ENCODE peak calls at places on chromosomes 16 and 17, in seven cellular contexts. I, Q, H, E, F, X and C are unnamed samples.

GRCh38 chr17:8188408-8188839 is 1.6 kb downstream of the BORCS6 start:
- DNase-seq in E (peak; percentile 70), H (no peak), I (no peak), X (no peak), F (peak; percentile 29), Q (no peak), C (peak; percentile 65)

GRCh38 chr16:9793623-9794022 is 388.6 kb downstream of the GRIN2A start:
- DNase-seq in H (no peak), E (no peak), X (no peak), F (no peak), Q (no peak), I (no peak), C (no peak)

GRCh38 chr17:4980644-4981216 is 6.7 kb downstream of the CAMTA2 start:
- DNase-seq in E (no peak), X (peak; percentile 14), F (no peak), H (peak; percentile 62), I (no peak), Q (no peak), C (no peak)

GRCh38 chr17:50609376-50610074 is 25.2 kb upstream of the ABCC3 start:
- DNase-seq in H (no peak), Q (no peak), E (no peak), F (no peak), X (no peak), I (no peak), C (no peak)

GRCh38 chr16:66298571-66299120 is 67.8 kb upstream of the CDH5 start:
- DNase-seq in F (no peak), X (no peak), E (no peak), Q (peak; percentile 16), I (no peak), H (no peak), C (no peak)

GRCh38 chr17:39281806-39282205 is 56.1 kb upstream of the STAC2 start:
- DNase-seq in X (peak; percentile 71), I (no peak), Q (no peak), F (no peak), E (no peak), H (no peak), C (no peak)

GRCh38 chr17:64209983-64210382 is 53.1 kb downstream of the TEX2 start:
- DNase-seq in H (no peak), E (no peak), Q (no peak), X (peak; percentile 51), F (no peak), I (no peak), C (no peak)

GRCh38 chr16:610513-611381 is 20.0 kb upstream of the WFIKKN1 start:
- DNase-seq in F (peak; percentile 54), H (no peak), X (no peak), E (no peak), Q (no peak), I (no peak), C (peak; percentile 86)

GRCh38 chr17:43664096-43664495 is 2.4 kb upstream of the MEOX1 start:
- DNase-seq in I (no peak), H (no peak), E (no peak), F (no peak), Q (no peak), X (no peak), C (no peak)

GRCh38 chr17:49132699-49133364 is at the start of gene B4GALNT2:
- DNase-seq in E (no peak), I (no peak), H (no peak), F (no peak), Q (peak; percentile 79), X (no peak), C (peak; percentile 66)

GRCh38 chr17:17394494-17394893 is 82.3 kb upstream of the MED9 start:
- DNase-seq in Q (no peak), E (no peak), I (no peak), H (no peak), X (no peak), F (no peak), C (no peak)

GRCh38 chr17:30326816-30327215 is 7.0 kb downstream of the TMIGD1 start:
- DNase-seq in Q (no peak), H (no peak), E (no peak), I (no peak), F (no peak), X (no peak), C (no peak)

GRCh38 chr17:76473541-76473985 is 6.2 kb downstream of the AANAT start:
- DNase-seq in H (no peak), E (no peak), F (no peak), Q (no peak), I (no peak), X (no peak), C (peak; percentile 67)

GRCh38 chr17:56756536-56756935 is 77.2 kb downstream of the C17orf67 start:
- DNase-seq in X (peak; percentile 97), H (peak; percentile 81), Q (no peak), F (no peak), E (no peak), I (no peak), C (no peak)

DNA sequence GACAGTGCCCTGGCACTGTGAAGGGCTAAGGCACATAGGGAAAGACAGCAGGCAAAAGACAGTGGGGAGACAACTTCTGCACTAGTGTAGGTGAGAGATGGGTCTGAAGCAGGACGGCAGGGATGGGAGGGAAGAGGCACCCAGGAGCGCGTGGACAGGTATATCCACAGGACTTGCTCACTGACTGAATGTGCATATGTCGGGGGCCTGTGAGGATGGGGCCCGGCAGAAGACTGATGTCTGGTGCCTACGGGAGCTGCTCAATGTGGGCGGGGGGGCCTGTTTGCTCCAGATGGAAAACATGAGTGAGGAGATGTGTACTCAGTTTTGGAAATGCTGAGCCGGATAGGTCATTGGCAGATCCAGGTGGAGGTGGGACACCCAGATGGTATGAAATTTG is 47.3 kb upstream of the PMFBP1 start:
- DNase-seq in Q (no peak), H (no peak), E (no peak), F (no peak), I (no peak), X (no peak), C (no peak)
- H3K27me3 ChIP-seq in Q (no peaks in the 10 kb centered on the region), H (no peaks in the 10 kb centered on the region), E (no peaks in the 10 kb centered on the region), F (no peaks in the 10 kb centered on the region), I (no peaks in the 10 kb centered on the region), X (no peaks in the 10 kb centered on the region), C (no peaks in the 10 kb centered on the region)

GRCh38 chr17:69609495-69610315 is 195.2 kb downstream of the MAP2K6 start:
- DNase-seq in H (peak; percentile 69), X (no peak), Q (no peak), I (no peak), F (no peak), E (no peak), C (no peak)
- TF ChIP-seq CTCF in H (peak; percentile 84), X (peak; percentile 74), Q (peak; percentile 62), I (peak; percentile 27), F (no peak), E (peak; percentile 29), C (peak; percentile 60)

GRCh38 chr16:15704545-15704987 is 54.5 kb downstream of the NDE1 start:
- DNase-seq in H (peak; percentile 79), I (peak; percentile 68), X (peak; percentile 32), F (peak; percentile 82), Q (peak; percentile 53), E (peak; percentile 83), C (no peak)
- H3K36me3 ChIP-seq in H (peaks cover 3% of the 10 kb centered on the region), I (no peaks in the 10 kb centered on the region), X (peaks cover 12% of the 10 kb centered on the region), F (peaks cover 15% of the 10 kb centered on the region), Q (no peaks in the 10 kb centered on the region), E (peaks cover 93% of the 10 kb centered on the region), C (peaks cover 32% of the 10 kb centered on the region)

GRCh38 chr17:47726796-47727703 is 6.0 kb upstream of the TBX21 start:
- DNase-seq in F (no peak), Q (no peak), H (no peak), E (no peak), X (no peak), I (no peak), C (no peak)

GRCh38 chr17:47725446-47726109 is 7.5 kb upstream of the TBX21 start:
- DNase-seq in X (no peak), E (no peak), F (no peak), Q (no peak), H (no peak), I (no peak), C (no peak)

GRCh38 chr17:47729486-47729885 is 3.5 kb upstream of the TBX21 start:
- DNase-seq in Q (peak; percentile 43), X (no peak), F (no peak), E (no peak), H (no peak), I (no peak), C (peak; percentile 29)

GRCh38 chr17:47728214-47728877 is 4.7 kb upstream of the TBX21 start:
- DNase-seq in E (no peak), Q (peak; percentile 34), I (no peak), F (no peak), X (no peak), H (no peak), C (no peak)

GRCh38 chr17:47727704-47728036 is 5.4 kb upstream of the TBX21 start:
- DNase-seq in H (no peak), I (no peak), Q (peak; percentile 46), F (no peak), E (no peak), X (no peak), C (no peak)
- H3K27me3 ChIP-seq in H (peaks cover 48% of the 10 kb centered on the region), I (peaks cover 62% of the 10 kb centered on the region), Q (peaks cover 5% of the 10 kb centered on the region), F (no peaks in the 10 kb centered on the region), E (peaks cover 82% of the 10 kb centered on the region), X (peaks cover 75% of the 10 kb centered on the region), C (peaks cover 52% of the 10 kb centered on the region)